ENCODE peak calls at places on chromosomes 11 and 22, in five cellular contexts. C, T, W, P and A are unnamed samples. For H3K4me1 and H3K9me3, the result is how much of the 10 kb centered on the place peaks cover.

GRCh38 chr11:33689089-33689488 is 11.5 kb downstream of the C11orf91 start:
- DNase-seq in P (no peak), T (no peak), C (no peak), W (no peak), A (no peak)

GRCh38 chr11:23336961-23337360 is 476.7 kb upstream of the CCDC179 start:
- DNase-seq in W (no peak), P (no peak), C (no peak), T (no peak), A (no peak)

GRCh38 chr11:99687320-99687719 is 666.6 kb downstream of the CNTN5 start:
- DNase-seq in P (no peak), W (no peak), C (no peak), T (no peak), A (no peak)

GRCh38 chr22:46593996-46594946 is 25.9 kb upstream of the GRAMD4 start:
- DNase-seq in T (no peak), W (no peak), C (no peak), P (no peak), A (no peak)

GRCh38 chr22:49936018-49936972 is 17.9 kb downstream of the CRELD2 start:
- DNase-seq in P (peak), C (peak), W (peak), T (peak), A (peak)

GRCh38 chr11:119181677-119182412 is 3.4 kb upstream of the NHERF4 start:
- DNase-seq in C (no peak), P (no peak), W (no peak), T (no peak), A (no peak)

GRCh38 chr11:10310301-10310841 is 5.5 kb downstream of the ADM start:
- DNase-seq in P (no peak), C (no peak), T (no peak), W (no peak), A (no peak)

GRCh38 chr11:85756401-85757200 is 54.3 kb downstream of the SYTL2 start:
- DNase-seq in W (no peak), T (no peak), P (no peak), C (no peak), A (peak)

GRCh38 chr11:56659755-56660154 is 3.7 kb upstream of the OR5AR1 start:
- DNase-seq in C (no peak), P (no peak), T (no peak), W (no peak), A (no peak)

DNA sequence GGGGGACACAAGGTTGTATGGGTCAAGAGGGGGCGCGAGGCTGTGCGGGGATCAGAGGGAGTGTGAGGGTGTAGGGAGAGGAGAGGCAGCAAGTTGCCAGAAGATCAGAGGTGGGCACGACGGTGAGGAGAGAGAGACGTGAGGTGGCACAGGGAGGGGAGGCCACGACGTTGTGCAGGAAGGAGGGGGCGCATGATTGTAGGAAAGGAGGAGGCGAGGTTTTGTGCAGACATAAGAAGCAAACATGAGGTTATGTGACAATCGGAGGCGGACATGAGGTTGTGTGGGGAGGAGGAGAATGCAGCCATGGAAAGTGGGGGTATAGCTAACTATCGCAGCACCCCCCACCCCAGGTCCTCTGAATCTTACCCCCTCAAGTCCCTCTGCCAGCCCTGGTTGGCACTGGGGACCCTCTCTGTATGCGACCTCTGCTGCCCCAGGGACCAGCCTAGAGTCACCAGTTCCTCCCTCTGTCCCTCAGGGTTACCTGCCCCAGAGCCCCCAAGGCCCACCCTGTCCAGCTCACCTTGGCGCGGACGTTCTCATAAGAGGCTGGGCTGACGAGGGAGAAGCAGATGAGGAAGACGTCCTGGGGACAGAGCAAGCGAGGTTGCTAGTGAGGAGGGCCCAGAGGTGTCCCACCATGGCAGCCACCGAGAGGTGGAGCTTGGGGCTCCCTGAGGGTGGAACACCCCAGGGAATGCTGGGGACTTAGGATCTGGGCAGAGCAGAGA is 12.5 kb downstream of the RAC2 start:
- DNase-seq in C (no peak), P (no peak), W (no peak), T (no peak), A (peak)
- H3K4me1 ChIP-seq in C (under half), P (under half), W (under half), T (under half), A (under half)

GRCh38 chr11:134505125-134505524 is 93.1 kb upstream of the B3GAT1 start:
- DNase-seq in C (no peak), P (no peak), T (no peak), W (no peak), A (no peak)
- H3K9me3 ChIP-seq in C (under half), P (under half), T (under half), W (under half), A (under half)

DNA sequence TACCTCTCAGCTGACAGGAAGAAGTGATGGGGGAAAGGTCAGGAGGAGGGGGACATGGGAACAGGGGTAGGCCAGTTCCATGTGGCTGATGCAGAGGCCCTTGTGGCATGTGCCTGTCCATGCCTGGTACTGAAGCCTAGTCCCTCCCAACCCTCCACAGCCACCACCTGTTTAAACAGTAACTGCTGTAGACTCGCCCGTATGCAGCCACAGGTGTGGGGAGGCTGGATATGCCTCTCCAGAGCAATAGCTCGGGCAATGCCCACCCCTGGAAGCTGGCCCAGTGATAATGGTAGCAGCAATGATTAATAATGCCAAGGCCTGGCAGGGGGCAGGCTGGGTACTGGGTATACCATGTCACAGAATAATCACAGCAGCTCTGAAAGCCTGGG is 2.3 kb downstream of the SMTN start:
- DNase-seq in P (no peak), C (peak), T (no peak), W (peak), A (peak)
- TF ChIP-seq POLR2A in P (no peak), C (no peak), T (no peak), W (no peak), A (peak)

DNA sequence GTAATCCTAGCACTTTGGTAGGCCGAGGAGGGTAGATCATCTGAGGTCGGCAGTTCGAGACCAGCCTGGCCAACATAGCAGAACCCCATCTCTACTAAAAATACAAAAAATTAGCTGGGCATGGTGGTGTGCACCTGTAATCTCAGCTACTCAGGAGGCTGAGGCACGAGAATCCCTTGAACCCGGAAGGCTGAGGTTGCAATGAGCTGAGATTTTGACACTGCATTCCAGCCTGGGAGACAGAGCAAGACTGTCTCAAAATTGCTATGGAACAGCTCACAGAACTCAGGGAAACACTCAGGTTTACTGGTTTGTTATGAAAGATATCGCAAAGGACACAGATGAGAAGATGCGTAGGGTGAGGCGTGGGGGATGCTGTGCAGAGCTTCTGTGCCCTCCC is 2.7 kb downstream of the FAM118A start:
- DNase-seq in T (no peak), C (no peak), W (no peak), P (no peak), A (no peak)
- H3K4me1 ChIP-seq in T (under half), C (under half), W (under half), P (half or more), A (under half)

DNA sequence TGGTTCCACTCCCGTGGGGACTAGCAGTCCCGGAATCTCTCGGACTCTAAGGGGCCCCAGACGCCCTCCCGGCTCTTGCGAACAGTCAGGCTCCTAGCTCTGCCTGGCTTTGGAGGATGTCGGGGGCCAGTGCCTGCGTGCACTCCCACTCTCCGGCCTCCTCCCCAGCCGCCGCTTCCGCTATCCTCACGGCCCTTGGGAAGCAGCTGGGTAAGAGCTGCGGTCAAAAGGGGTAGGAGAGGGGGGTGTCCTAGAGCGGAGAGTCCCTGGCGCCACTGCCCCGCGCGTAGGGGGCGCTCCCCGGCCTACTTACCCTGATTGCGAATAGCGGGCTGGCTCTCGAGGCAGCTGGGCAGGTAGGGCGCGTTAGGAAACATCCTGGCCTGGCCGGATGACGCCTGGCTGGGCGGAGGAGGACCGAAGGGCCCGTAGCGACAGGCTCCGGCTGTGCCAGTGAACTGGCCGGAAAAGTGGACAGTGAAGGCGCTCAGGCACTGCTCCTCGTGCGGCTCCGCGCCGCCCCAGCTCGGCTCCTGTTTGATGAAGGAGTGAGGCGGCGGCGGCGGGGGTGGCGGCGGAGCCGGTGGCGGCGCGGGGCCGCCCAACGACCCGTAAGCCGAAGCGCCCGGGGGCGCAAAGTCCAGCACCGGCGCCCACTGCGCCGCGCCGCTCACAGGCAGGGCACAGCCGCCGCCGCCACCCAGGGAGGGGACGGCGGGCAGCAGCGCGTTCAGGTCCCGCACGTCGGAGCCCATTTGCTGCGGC is 770 bp downstream of the WT1 start:
- DNase-seq in P (no peak), C (peak), T (no peak), W (no peak), A (no peak)
- H3K9me3 ChIP-seq in P (under half), C (under half), T (under half), W (under half), A (under half)